ENCODE peak calls at places on chromosomes 2 and 18, in five cellular contexts. One of them, this sample, is unnamed.

GRCh38 chr2:241272722-241273551 is 42.5 kb downstream of the HDLBP start:
- DNase-seq in esophagus squamous epithelium: no peak
- DNase-seq in gastrocnemius medialis: peak
- DNase-seq in CD4-positive, alpha-beta T cell: no peak
- DNase-seq in SK-N-SH: peak
- DNase-seq in this sample: peak

GRCh38 chr18:62206593-62206992 is 19.5 kb downstream of the RELCH start:
- DNase-seq in esophagus squamous epithelium: no peak
- DNase-seq in gastrocnemius medialis: no peak
- DNase-seq in CD4-positive, alpha-beta T cell: no peak
- DNase-seq in SK-N-SH: no peak
- DNase-seq in this sample: no peak

GRCh38 chr2:3423492-3424170 is 44.1 kb downstream of the TRAPPC12 start:
- DNase-seq in esophagus squamous epithelium: no peak
- DNase-seq in gastrocnemius medialis: peak
- DNase-seq in CD4-positive, alpha-beta T cell: peak
- DNase-seq in SK-N-SH: peak
- DNase-seq in this sample: peak

GRCh38 chr2:149507933-149508332 is 79.6 kb downstream of the MMADHC start:
- DNase-seq in esophagus squamous epithelium: no peak
- DNase-seq in gastrocnemius medialis: no peak
- DNase-seq in CD4-positive, alpha-beta T cell: no peak
- DNase-seq in SK-N-SH: no peak
- DNase-seq in this sample: no peak

GRCh38 chr2:231386446-231386845 is 9.1 kb upstream of the B3GNT7 start:
- DNase-seq in esophagus squamous epithelium: no peak
- DNase-seq in gastrocnemius medialis: no peak
- DNase-seq in CD4-positive, alpha-beta T cell: no peak
- DNase-seq in SK-N-SH: no peak
- DNase-seq in this sample: no peak

GRCh38 chr2:207812858-207813175 is 43.1 kb upstream of the FZD5 start:
- DNase-seq in esophagus squamous epithelium: no peak
- DNase-seq in gastrocnemius medialis: no peak
- DNase-seq in CD4-positive, alpha-beta T cell: no peak
- DNase-seq in SK-N-SH: no peak
- DNase-seq in this sample: no peak

GRCh38 chr18:66560092-66560491 is 43.8 kb downstream of the CDH19 start:
- DNase-seq in esophagus squamous epithelium: no peak
- DNase-seq in gastrocnemius medialis: no peak
- DNase-seq in CD4-positive, alpha-beta T cell: no peak
- DNase-seq in SK-N-SH: no peak
- DNase-seq in this sample: peak

GRCh38 chr2:237696471-237696870 is 69.1 kb downstream of the LRRFIP1 start:
- DNase-seq in esophagus squamous epithelium: no peak
- DNase-seq in gastrocnemius medialis: no peak
- DNase-seq in CD4-positive, alpha-beta T cell: no peak
- DNase-seq in SK-N-SH: no peak
- DNase-seq in this sample: no peak

GRCh38 chr2:85754313-85755095 is 713 bp downstream of the ATOH8 start:
- DNase-seq in esophagus squamous epithelium: no peak
- DNase-seq in gastrocnemius medialis: no peak
- DNase-seq in CD4-positive, alpha-beta T cell: no peak
- DNase-seq in SK-N-SH: peak
- DNase-seq in this sample: peak

GRCh38 chr18:75130591-75131274 is 78.2 kb downstream of the PTGR3 start:
- DNase-seq in esophagus squamous epithelium: no peak
- DNase-seq in gastrocnemius medialis: no peak
- DNase-seq in CD4-positive, alpha-beta T cell: no peak
- DNase-seq in SK-N-SH: peak
- DNase-seq in this sample: peak

GRCh38 chr2:44358498-44358897 is 2.8 kb downstream of the PREPL start:
- DNase-seq in esophagus squamous epithelium: no peak
- DNase-seq in gastrocnemius medialis: peak
- DNase-seq in CD4-positive, alpha-beta T cell: no peak
- DNase-seq in SK-N-SH: no peak
- DNase-seq in this sample: no peak

GRCh38 chr18:21998531-21998930 is 170.9 kb upstream of the GATA6 start:
- DNase-seq in esophagus squamous epithelium: no peak
- DNase-seq in gastrocnemius medialis: no peak
- DNase-seq in CD4-positive, alpha-beta T cell: no peak
- DNase-seq in SK-N-SH: no peak
- DNase-seq in this sample: no peak

GRCh38 chr2:55111570-55112228 is 61.4 kb upstream of the RTN4 start:
- DNase-seq in esophagus squamous epithelium: no peak
- DNase-seq in gastrocnemius medialis: peak
- DNase-seq in CD4-positive, alpha-beta T cell: no peak
- DNase-seq in SK-N-SH: no peak
- DNase-seq in this sample: peak

GRCh38 chr18:48948112-48949050 is 2.4 kb downstream of the SMAD7 start:
- DNase-seq in esophagus squamous epithelium: no peak
- DNase-seq in gastrocnemius medialis: no peak
- DNase-seq in CD4-positive, alpha-beta T cell: peak
- DNase-seq in SK-N-SH: peak
- DNase-seq in this sample: peak

DNA sequence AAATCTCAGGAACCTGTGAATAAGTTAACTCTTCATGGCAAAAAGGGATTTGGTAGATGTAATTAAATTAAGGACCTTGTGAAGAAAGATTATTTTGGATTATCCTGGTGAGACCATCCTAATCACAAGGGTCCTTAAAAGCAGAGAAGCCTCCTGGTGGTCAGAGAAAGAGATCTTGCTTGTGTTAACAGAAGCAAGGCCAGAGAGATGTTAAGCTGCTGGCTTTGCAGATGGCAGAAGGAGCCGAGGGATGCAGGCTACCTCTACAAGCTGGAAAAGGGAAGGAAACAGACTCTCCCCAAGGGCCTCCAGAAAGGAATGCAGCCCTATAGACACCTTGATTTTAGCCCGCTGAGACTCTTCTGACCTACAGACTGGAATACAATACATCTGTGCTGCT is 197.0 kb downstream of the STK39 start:
- DNase-seq in esophagus squamous epithelium: no peak
- DNase-seq in gastrocnemius medialis: no peak
- DNase-seq in CD4-positive, alpha-beta T cell: no peak
- DNase-seq in SK-N-SH: no peak
- DNase-seq in this sample: peak
- TF ChIP-seq CTCF in esophagus squamous epithelium: no peak
- TF ChIP-seq CTCF in gastrocnemius medialis: no peak
- TF ChIP-seq CTCF in CD4-positive, alpha-beta T cell: no peak
- TF ChIP-seq CTCF in SK-N-SH: no peak
- TF ChIP-seq CTCF in this sample: peak

DNA sequence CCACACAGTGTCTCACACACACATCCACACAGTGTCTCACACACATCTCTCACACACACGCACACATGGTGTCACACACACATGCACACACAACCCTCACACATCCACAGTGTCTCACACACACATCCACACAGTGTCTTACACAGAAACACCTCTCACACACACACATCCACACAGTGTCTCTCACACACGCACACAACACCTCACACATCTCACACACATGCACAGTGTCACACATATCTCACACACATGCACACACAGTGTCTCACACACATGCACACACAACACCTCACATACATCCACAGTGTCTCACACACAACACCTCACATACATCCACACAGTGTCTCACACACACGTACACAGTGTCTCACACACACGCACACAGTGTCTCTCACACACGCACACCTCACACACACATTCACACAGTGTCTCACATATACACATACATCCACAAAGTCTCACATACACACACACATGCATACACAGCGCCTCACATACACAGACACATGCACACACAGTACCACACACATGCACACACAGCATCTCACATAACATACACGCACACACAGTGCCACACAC is 473.9 kb upstream of the HS6ST1 start:
- DNase-seq in esophagus squamous epithelium: no peak
- DNase-seq in gastrocnemius medialis: no peak
- DNase-seq in CD4-positive, alpha-beta T cell: no peak
- DNase-seq in SK-N-SH: no peak
- DNase-seq in this sample: peak
- H3K27ac ChIP-seq in esophagus squamous epithelium: no peak
- H3K27ac ChIP-seq in gastrocnemius medialis: no peak
- H3K27ac ChIP-seq in CD4-positive, alpha-beta T cell: no peak
- H3K27ac ChIP-seq in SK-N-SH: no peak
- H3K27ac ChIP-seq in this sample: no peak

DNA sequence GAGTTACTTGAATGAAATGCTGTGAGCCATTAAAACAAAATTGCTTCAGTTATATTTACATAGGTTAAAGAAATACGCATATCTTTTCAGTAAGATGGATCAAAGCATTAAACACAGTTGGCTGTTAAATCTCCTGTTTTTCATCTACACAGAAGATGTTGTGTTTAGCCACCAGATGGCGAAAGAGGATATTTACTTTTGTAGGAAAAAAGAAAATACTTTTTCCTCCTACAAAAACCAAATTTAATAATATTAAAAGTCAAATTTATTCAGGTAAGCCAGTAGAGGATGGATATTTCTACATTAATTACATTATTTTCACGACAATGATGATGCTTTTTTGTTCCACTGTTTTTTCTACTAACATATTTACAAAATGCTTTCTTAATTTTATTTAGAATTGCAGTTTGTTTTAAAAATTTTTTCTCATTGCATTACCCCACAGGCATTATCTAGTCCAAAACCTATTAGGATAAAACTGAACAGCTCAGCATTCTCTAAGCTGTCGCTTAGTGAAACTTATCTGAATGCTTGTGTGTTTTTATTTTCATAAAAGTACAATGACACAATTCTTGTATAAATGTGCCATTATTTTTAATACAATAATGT is 173.7 kb downstream of the ASXL3 start:
- DNase-seq in esophagus squamous epithelium: no peak
- DNase-seq in gastrocnemius medialis: no peak
- DNase-seq in CD4-positive, alpha-beta T cell: no peak
- DNase-seq in SK-N-SH: no peak
- DNase-seq in this sample: no peak
- TF ChIP-seq CTCF in esophagus squamous epithelium: no peak
- TF ChIP-seq CTCF in gastrocnemius medialis: peak
- TF ChIP-seq CTCF in CD4-positive, alpha-beta T cell: no peak
- TF ChIP-seq CTCF in SK-N-SH: peak
- TF ChIP-seq CTCF in this sample: peak

GRCh38 chr18:78788161-78788560 is 191.5 kb upstream of the SALL3 start:
- DNase-seq in esophagus squamous epithelium: no peak
- DNase-seq in gastrocnemius medialis: no peak
- DNase-seq in CD4-positive, alpha-beta T cell: no peak
- DNase-seq in SK-N-SH: no peak
- DNase-seq in this sample: no peak
- H3K27ac ChIP-seq in esophagus squamous epithelium: no peak
- H3K27ac ChIP-seq in gastrocnemius medialis: no peak
- H3K27ac ChIP-seq in CD4-positive, alpha-beta T cell: no peak
- H3K27ac ChIP-seq in SK-N-SH: no peak
- H3K27ac ChIP-seq in this sample: no peak

GRCh38 chr2:117536139-117536538 is 278.4 kb upstream of the DDX18 start:
- DNase-seq in esophagus squamous epithelium: no peak
- DNase-seq in gastrocnemius medialis: no peak
- DNase-seq in CD4-positive, alpha-beta T cell: no peak
- DNase-seq in SK-N-SH: no peak
- DNase-seq in this sample: peak

GRCh38 chr2:117537030-117537429 is 277.5 kb upstream of the DDX18 start:
- DNase-seq in esophagus squamous epithelium: no peak
- DNase-seq in gastrocnemius medialis: no peak
- DNase-seq in CD4-positive, alpha-beta T cell: no peak
- DNase-seq in SK-N-SH: no peak
- DNase-seq in this sample: peak
- TF ChIP-seq CTCF in esophagus squamous epithelium: no peak
- TF ChIP-seq CTCF in gastrocnemius medialis: no peak
- TF ChIP-seq CTCF in CD4-positive, alpha-beta T cell: no peak
- TF ChIP-seq CTCF in SK-N-SH: no peak
- TF ChIP-seq CTCF in this sample: peak

GRCh38 chr2:141782574-141782973 is 348.2 kb downstream of the LRP1B start:
- DNase-seq in esophagus squamous epithelium: no peak
- DNase-seq in gastrocnemius medialis: no peak
- DNase-seq in CD4-positive, alpha-beta T cell: no peak
- DNase-seq in SK-N-SH: no peak
- DNase-seq in this sample: no peak

GRCh38 chr2:141778315-141778835 is 352.4 kb downstream of the LRP1B start:
- DNase-seq in esophagus squamous epithelium: no peak
- DNase-seq in gastrocnemius medialis: no peak
- DNase-seq in CD4-positive, alpha-beta T cell: no peak
- DNase-seq in SK-N-SH: no peak
- DNase-seq in this sample: no peak
- H3K27ac ChIP-seq in esophagus squamous epithelium: no peak
- H3K27ac ChIP-seq in gastrocnemius medialis: no peak
- H3K27ac ChIP-seq in CD4-positive, alpha-beta T cell: no peak
- H3K27ac ChIP-seq in SK-N-SH: no peak
- H3K27ac ChIP-seq in this sample: no peak

This sample was measured in endodermal cell.